ENCODE peak calls at places on chromosomes 1 and 21, in five cellular contexts. One of them, this sample, is unnamed.

GRCh38 chr1:180632326-180633088 is 685 bp downstream of the XPR1 start:
- DNase-seq in H9: peak; percentile 72
- DNase-seq in thoracic aorta: no peak
- DNase-seq in stomach: peak; percentile 60
- DNase-seq in suprapubic skin: no peak
- DNase-seq in this sample: peak; percentile 73

GRCh38 chr21:28821276-28822063 is 171.2 kb downstream of the LTN1 start:
- DNase-seq in H9: no peak
- DNase-seq in thoracic aorta: no peak
- DNase-seq in stomach: no peak
- DNase-seq in suprapubic skin: no peak
- DNase-seq in this sample: no peak

GRCh38 chr1:77068013-77068412 is 151.2 kb downstream of the PIGK start:
- DNase-seq in H9: peak; percentile 58
- DNase-seq in thoracic aorta: no peak
- DNase-seq in stomach: no peak
- DNase-seq in suprapubic skin: no peak
- DNase-seq in this sample: no peak

GRCh38 chr1:8816831-8817412 is 518 bp downstream of the RERE start:
- DNase-seq in H9: no peak
- DNase-seq in thoracic aorta: no peak
- DNase-seq in stomach: peak; percentile 27
- DNase-seq in suprapubic skin: peak; percentile 72
- DNase-seq in this sample: peak; percentile 39

GRCh38 chr1:118773656-118774055 is 214.5 kb downstream of the TBX15 start:
- DNase-seq in H9: no peak
- DNase-seq in thoracic aorta: no peak
- DNase-seq in stomach: no peak
- DNase-seq in suprapubic skin: no peak
- DNase-seq in this sample: no peak

GRCh38 chr1:205491794-205492193 is 12.7 kb upstream of the CDK18 start:
- DNase-seq in H9: no peak
- DNase-seq in thoracic aorta: no peak
- DNase-seq in stomach: no peak
- DNase-seq in suprapubic skin: no peak
- DNase-seq in this sample: no peak

GRCh38 chr1:1833456-1833855 is 55.2 kb upstream of the NADK start:
- DNase-seq in H9: no peak
- DNase-seq in thoracic aorta: no peak
- DNase-seq in stomach: no peak
- DNase-seq in suprapubic skin: no peak
- DNase-seq in this sample: peak; percentile 83

GRCh38 chr21:36613064-36613463 is 85.9 kb upstream of the SIM2 start:
- DNase-seq in H9: no peak
- DNase-seq in thoracic aorta: no peak
- DNase-seq in stomach: peak; percentile 39
- DNase-seq in suprapubic skin: no peak
- DNase-seq in this sample: no peak

GRCh38 chr1:118075116-118075515 is 109.9 kb downstream of the SPAG17 start:
- DNase-seq in H9: no peak
- DNase-seq in thoracic aorta: no peak
- DNase-seq in stomach: no peak
- DNase-seq in suprapubic skin: no peak
- DNase-seq in this sample: no peak

GRCh38 chr1:112557385-112557784 is 48.6 kb downstream of the WNT2B start:
- DNase-seq in H9: no peak
- DNase-seq in thoracic aorta: no peak
- DNase-seq in stomach: no peak
- DNase-seq in suprapubic skin: no peak
- DNase-seq in this sample: no peak

GRCh38 chr1:229717774-229718173 is 91.7 kb downstream of the URB2 start:
- DNase-seq in H9: no peak
- DNase-seq in thoracic aorta: no peak
- DNase-seq in stomach: no peak
- DNase-seq in suprapubic skin: no peak
- DNase-seq in this sample: no peak

GRCh38 chr1:78640462-78640861 is 9.2 kb upstream of the IFI44 start:
- DNase-seq in H9: no peak
- DNase-seq in thoracic aorta: no peak
- DNase-seq in stomach: no peak
- DNase-seq in suprapubic skin: no peak
- DNase-seq in this sample: no peak

GRCh38 chr21:14677023-14677422 is 130.9 kb upstream of the SAMSN1 start:
- DNase-seq in H9: no peak
- DNase-seq in thoracic aorta: no peak
- DNase-seq in stomach: no peak
- DNase-seq in suprapubic skin: no peak
- DNase-seq in this sample: no peak

GRCh38 chr1:164479242-164479641 is 79.7 kb upstream of the PBX1 start:
- DNase-seq in H9: no peak
- DNase-seq in thoracic aorta: no peak
- DNase-seq in stomach: no peak
- DNase-seq in suprapubic skin: no peak
- DNase-seq in this sample: no peak

GRCh38 chr1:17913326-17914115 is 158.4 kb downstream of the ACTL8 start:
- DNase-seq in H9: peak; percentile 27
- DNase-seq in thoracic aorta: no peak
- DNase-seq in stomach: no peak
- DNase-seq in suprapubic skin: no peak
- DNase-seq in this sample: no peak

GRCh38 chr1:161069731-161070270 is at the start of gene ARHGAP30:
- DNase-seq in H9: peak; percentile 83
- DNase-seq in thoracic aorta: no peak
- DNase-seq in stomach: peak; percentile 60
- DNase-seq in suprapubic skin: no peak
- DNase-seq in this sample: peak; percentile 64

GRCh38 chr1:164836614-164837018 is 277.6 kb downstream of the PBX1 start:
- DNase-seq in H9: no peak
- DNase-seq in thoracic aorta: no peak
- DNase-seq in stomach: no peak
- DNase-seq in suprapubic skin: no peak
- DNase-seq in this sample: no peak

GRCh38 chr21:45856422-45856821 is 125.1 kb upstream of the COL6A1 start:
- DNase-seq in H9: peak; percentile 12
- DNase-seq in thoracic aorta: no peak
- DNase-seq in stomach: peak; percentile 20
- DNase-seq in suprapubic skin: peak; percentile 34
- DNase-seq in this sample: no peak

GRCh38 chr1:19014765-19015164 is 58.3 kb upstream of the IFFO2 start:
- DNase-seq in H9: no peak
- DNase-seq in thoracic aorta: no peak
- DNase-seq in stomach: no peak
- DNase-seq in suprapubic skin: no peak
- DNase-seq in this sample: no peak

GRCh38 chr21:43204638-43205037 is 35.8 kb downstream of the CRYAA start:
- DNase-seq in H9: no peak
- DNase-seq in thoracic aorta: no peak
- DNase-seq in stomach: no peak
- DNase-seq in suprapubic skin: peak; percentile 29
- DNase-seq in this sample: no peak

GRCh38 chr1:51693420-51694144 is 76.7 kb downstream of the OSBPL9 start:
- DNase-seq in H9: no peak
- DNase-seq in thoracic aorta: no peak
- DNase-seq in stomach: no peak
- DNase-seq in suprapubic skin: no peak
- DNase-seq in this sample: no peak

GRCh38 chr1:36934061-36934460 is 100.3 kb downstream of the GRIK3 start:
- DNase-seq in H9: no peak
- DNase-seq in thoracic aorta: no peak
- DNase-seq in stomach: no peak
- DNase-seq in suprapubic skin: no peak
- DNase-seq in this sample: no peak

GRCh38 chr1:44678626-44679025 is 4.1 kb downstream of the ARMH1 start:
- DNase-seq in H9: no peak
- DNase-seq in thoracic aorta: no peak
- DNase-seq in stomach: no peak
- DNase-seq in suprapubic skin: no peak
- DNase-seq in this sample: peak; percentile 32

GRCh38 chr1:157782946-157783345 is 6.0 kb upstream of the FCRL2 start:
- DNase-seq in H9: no peak
- DNase-seq in thoracic aorta: no peak
- DNase-seq in stomach: no peak
- DNase-seq in suprapubic skin: no peak
- DNase-seq in this sample: no peak

GRCh38 chr1:5444365-5444890 is 547.8 kb downstream of the NPHP4 start:
- DNase-seq in H9: no peak
- DNase-seq in thoracic aorta: no peak
- DNase-seq in stomach: no peak
- DNase-seq in suprapubic skin: no peak
- DNase-seq in this sample: no peak

GRCh38 chr1:96683931-96684330 is 37.7 kb upstream of the PTBP2 start:
- DNase-seq in H9: no peak
- DNase-seq in thoracic aorta: no peak
- DNase-seq in stomach: no peak
- DNase-seq in suprapubic skin: no peak
- DNase-seq in this sample: no peak

GRCh38 chr21:36461277-36461917 is 18.5 kb downstream of the CLDN14 start:
- DNase-seq in H9: no peak
- DNase-seq in thoracic aorta: no peak
- DNase-seq in stomach: no peak
- DNase-seq in suprapubic skin: no peak
- DNase-seq in this sample: no peak

GRCh38 chr1:2589331-2590232 is 3.0 kb downstream of the PRXL2B start:
- DNase-seq in H9: no peak
- DNase-seq in thoracic aorta: no peak
- DNase-seq in stomach: no peak
- DNase-seq in suprapubic skin: peak; percentile 55
- DNase-seq in this sample: no peak

GRCh38 chr1:162537216-162537615 is 24.3 kb upstream of the UAP1 start:
- DNase-seq in H9: no peak
- DNase-seq in thoracic aorta: no peak
- DNase-seq in stomach: no peak
- DNase-seq in suprapubic skin: no peak
- DNase-seq in this sample: no peak

GRCh38 chr1:228207381-228207810 is 448 bp upstream of the OBSCN start:
- DNase-seq in H9: no peak
- DNase-seq in thoracic aorta: no peak
- DNase-seq in stomach: no peak
- DNase-seq in suprapubic skin: peak; percentile 58
- DNase-seq in this sample: no peak

GRCh38 chr21:44259082-44259705 is 2.5 kb downstream of the DNMT3L start:
- DNase-seq in H9: no peak
- DNase-seq in thoracic aorta: no peak
- DNase-seq in stomach: no peak
- DNase-seq in suprapubic skin: no peak
- DNase-seq in this sample: no peak

GRCh38 chr1:233364695-233365539 is 37.4 kb downstream of the MAP3K21 start:
- DNase-seq in H9: no peak
- DNase-seq in thoracic aorta: no peak
- DNase-seq in stomach: no peak
- DNase-seq in suprapubic skin: no peak
- DNase-seq in this sample: no peak

GRCh38 chr1:13864760-13865159 is 164.8 kb downstream of the PRDM2 start:
- DNase-seq in H9: no peak
- DNase-seq in thoracic aorta: no peak
- DNase-seq in stomach: no peak
- DNase-seq in suprapubic skin: no peak
- DNase-seq in this sample: no peak

DNA sequence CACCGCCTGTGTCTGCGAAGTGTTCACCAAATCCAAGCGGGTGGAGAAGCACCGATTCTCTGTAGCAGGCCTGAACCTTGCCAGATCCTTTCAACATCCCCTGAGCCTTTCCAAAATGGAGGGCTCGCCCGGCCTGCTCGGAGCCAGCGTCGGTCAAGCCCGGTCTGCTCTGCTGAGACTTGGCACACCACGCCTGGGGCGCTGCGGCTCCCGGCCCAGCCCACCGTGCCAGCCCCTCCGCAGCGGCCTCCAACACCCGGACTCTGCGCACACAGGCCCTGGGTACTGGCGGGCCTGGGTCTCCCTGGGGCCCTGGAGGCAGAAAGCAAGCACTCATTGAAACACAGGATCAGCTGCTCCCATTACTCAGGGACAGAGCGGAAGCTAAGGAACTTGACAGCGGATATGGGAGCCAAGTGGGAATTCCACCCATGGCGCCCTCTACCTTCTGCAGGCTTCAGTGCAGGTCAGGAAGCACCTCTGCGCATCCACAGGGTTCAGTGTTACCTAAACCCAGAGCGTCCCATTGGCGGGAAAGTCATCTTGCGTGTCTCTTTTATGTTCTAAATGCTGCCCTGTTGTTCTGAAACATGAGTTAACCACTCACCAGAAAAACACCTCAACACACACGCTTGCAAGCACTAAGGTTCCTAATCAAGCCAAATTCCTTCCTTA is 159.9 kb downstream of the ZBTB18 start:
- DNase-seq in H9: peak; percentile 88
- DNase-seq in thoracic aorta: no peak
- DNase-seq in stomach: no peak
- DNase-seq in suprapubic skin: no peak
- DNase-seq in this sample: no peak
- TF ChIP-seq CTCF in H9: peak; percentile 86
- TF ChIP-seq CTCF in thoracic aorta: no peak
- TF ChIP-seq CTCF in stomach: peak; percentile 16
- TF ChIP-seq CTCF in suprapubic skin: peak; percentile 24
- TF ChIP-seq CTCF in this sample: peak; percentile 16

GRCh38 chr1:231040019-231040799 is at the start of gene FAM89A:
- DNase-seq in H9: peak; percentile 57
- DNase-seq in thoracic aorta: no peak
- DNase-seq in stomach: peak; percentile 74
- DNase-seq in suprapubic skin: peak; percentile 69
- DNase-seq in this sample: peak; percentile 72

GRCh38 chr1:231040800-231041704 is 998 bp upstream of the FAM89A start:
- DNase-seq in H9: peak; percentile 42
- DNase-seq in thoracic aorta: no peak
- DNase-seq in stomach: no peak
- DNase-seq in suprapubic skin: peak; percentile 70
- DNase-seq in this sample: peak; percentile 24

GRCh38 chr1:231041705-231042261 is 1.7 kb upstream of the FAM89A start:
- DNase-seq in H9: no peak
- DNase-seq in thoracic aorta: no peak
- DNase-seq in stomach: no peak
- DNase-seq in suprapubic skin: no peak
- DNase-seq in this sample: no peak

GRCh38 chr1:231037585-231038517 is 2.2 kb downstream of the FAM89A start:
- DNase-seq in H9: no peak
- DNase-seq in thoracic aorta: no peak
- DNase-seq in stomach: no peak
- DNase-seq in suprapubic skin: no peak
- DNase-seq in this sample: no peak

GRCh38 chr1:231039161-231040018 is 664 bp downstream of the FAM89A start:
- DNase-seq in H9: peak; percentile 43
- DNase-seq in thoracic aorta: no peak
- DNase-seq in stomach: no peak
- DNase-seq in suprapubic skin: no peak
- DNase-seq in this sample: peak; percentile 49
- H3K4me1 ChIP-seq in H9: no peaks in the 10 kb centered on the region
- H3K4me1 ChIP-seq in thoracic aorta: peaks cover 8% of the 10 kb centered on the region
- H3K4me1 ChIP-seq in stomach: peaks cover 14% of the 10 kb centered on the region
- H3K4me1 ChIP-seq in suprapubic skin: peaks cover 27% of the 10 kb centered on the region
- H3K4me1 ChIP-seq in this sample: peaks cover 15% of the 10 kb centered on the region

GRCh38 chr1:213286235-213286634 is 235.2 kb downstream of the RPS6KC1 start:
- DNase-seq in H9: no peak
- DNase-seq in thoracic aorta: no peak
- DNase-seq in stomach: no peak
- DNase-seq in suprapubic skin: no peak
- DNase-seq in this sample: no peak
- TF ChIP-seq CTCF in H9: peak; percentile 54
- TF ChIP-seq CTCF in thoracic aorta: no peak
- TF ChIP-seq CTCF in stomach: no peak
- TF ChIP-seq CTCF in suprapubic skin: no peak
- TF ChIP-seq CTCF in this sample: no peak

GRCh38 chr1:156663178-156663577 is 14.0 kb downstream of the NES start:
- DNase-seq in H9: peak; percentile 61
- DNase-seq in thoracic aorta: peak; percentile 77
- DNase-seq in stomach: no peak
- DNase-seq in suprapubic skin: no peak
- DNase-seq in this sample: peak; percentile 37
- H3K4me1 ChIP-seq in H9: peaks cover 22% of the 10 kb centered on the region
- H3K4me1 ChIP-seq in thoracic aorta: peaks cover 58% of the 10 kb centered on the region
- H3K4me1 ChIP-seq in stomach: peaks cover 76% of the 10 kb centered on the region
- H3K4me1 ChIP-seq in suprapubic skin: peaks cover 87% of the 10 kb centered on the region
- H3K4me1 ChIP-seq in this sample: peaks cover 72% of the 10 kb centered on the region